ENCODE peak calls at places on chromosomes 12 and 14, in six cellular contexts. C is hepatic stellate cell, T is pulmonary artery endothelial cell, G is occipital lobe, E is colonic mucosa, Q is AG08395. V is an unnamed sample.

GRCh38 chr14:96095581-96096476 is 56.7 kb downstream of the C14orf132 start:
- DNase-seq in C (peak; percentile 88), T (no peak), G (no peak), E (peak; percentile 40), Q (peak; percentile 60), V (peak; percentile 37)

GRCh38 chr12:72077111-72077820 is 138.6 kb downstream of the TPH2 start:
- DNase-seq in C (no peak), T (no peak), G (no peak), E (no peak), Q (no peak), V (no peak)

GRCh38 chr12:65163755-65164154 is 5.6 kb upstream of the LEMD3 start:
- DNase-seq in C (no peak), T (no peak), G (no peak), E (no peak), Q (no peak), V (no peak)

GRCh38 chr14:25349269-25349668 is 299.3 kb upstream of the STXBP6 start:
- DNase-seq in C (no peak), T (no peak), G (peak; percentile 49), E (no peak), Q (no peak), V (no peak)

GRCh38 chr12:5910790-5911548 is 34.1 kb downstream of the ANO2 start:
- DNase-seq in C (no peak), T (no peak), G (no peak), E (no peak), Q (no peak), V (no peak)

GRCh38 chr14:80213602-80214001 is 2.3 kb upstream of the DIO2 start:
- DNase-seq in C (peak; percentile 31), T (peak; percentile 1), G (no peak), E (peak; percentile 43), Q (peak; percentile 74), V (peak; percentile 24)

GRCh38 chr12:117236456-117237001 is 46.3 kb upstream of the FBXO21 start:
- DNase-seq in C (peak; percentile 36), T (no peak), G (peak; percentile 52), E (peak; percentile 85), Q (peak; percentile 71), V (peak; percentile 78)

GRCh38 chr12:54147186-54147585 is 41.6 kb downstream of the SMUG1 start:
- DNase-seq in C (no peak), T (no peak), G (no peak), E (no peak), Q (peak; percentile 45), V (no peak)

GRCh38 chr12:101793401-101793800 is 37.4 kb downstream of the GNPTAB start:
- DNase-seq in C (peak; percentile 37), T (no peak), G (no peak), E (no peak), Q (peak; percentile 68), V (no peak)

GRCh38 chr12:38998887-38999482 is 93.6 kb upstream of the CPNE8 start:
- DNase-seq in C (no peak), T (no peak), G (no peak), E (no peak), Q (no peak), V (no peak)

GRCh38 chr12:124683330-124683662 is 115.9 kb upstream of the NCOR2 start:
- DNase-seq in C (no peak), T (no peak), G (no peak), E (peak; percentile 49), Q (no peak), V (no peak)

GRCh38 chr12:2374092-2374740 is 321.4 kb downstream of the CACNA1C start:
- DNase-seq in C (no peak), T (no peak), G (no peak), E (no peak), Q (peak; percentile 72), V (no peak)

GRCh38 chr12:115404761-115405470 is 720.9 kb upstream of the TBX3 start:
- DNase-seq in C (peak; percentile 35), T (peak; percentile 41), G (no peak), E (no peak), Q (peak; percentile 83), V (no peak)

GRCh38 chr14:56044196-56044595 is 74.0 kb upstream of the PELI2 start:
- DNase-seq in C (no peak), T (no peak), G (no peak), E (no peak), Q (no peak), V (no peak)

GRCh38 chr14:103880986-103881926 is 33.9 kb upstream of the PPP1R13B start:
- DNase-seq in C (no peak), T (no peak), G (no peak), E (no peak), Q (no peak), V (peak; percentile 93)

GRCh38 chr12:109910969-109911348 is 10.9 kb downstream of the TCHP start:
- DNase-seq in C (peak; percentile 57), T (no peak), G (no peak), E (no peak), Q (peak; percentile 45), V (no peak)

GRCh38 chr14:105271224-105271890 is 23.0 kb downstream of the BTBD6 start:
- DNase-seq in C (no peak), T (no peak), G (no peak), E (no peak), Q (no peak), V (peak; percentile 95)

GRCh38 chr12:3047961-3048360 is 29.2 kb upstream of the TSPAN9 start:
- DNase-seq in C (no peak), T (no peak), G (no peak), E (no peak), Q (no peak), V (no peak)

GRCh38 chr14:57833304-57833703 is 32.6 kb downstream of the SLC35F4 start:
- DNase-seq in C (no peak), T (peak; percentile 19), G (peak; percentile 3), E (no peak), Q (peak; percentile 81), V (peak; percentile 38)

GRCh38 chr14:99230271-99231141 is 41.5 kb downstream of the BCL11B start:
- DNase-seq in C (no peak), T (no peak), G (no peak), E (no peak), Q (peak; percentile 47), V (peak; percentile 13)

GRCh38 chr12:47156167-47156736 is 76.5 kb upstream of the AMIGO2 start:
- DNase-seq in C (no peak), T (peak; percentile 22), G (no peak), E (no peak), Q (no peak), V (peak; percentile 84)

GRCh38 chr14:67722293-67722692 is 20.6 kb downstream of the RDH12 start:
- DNase-seq in C (peak; percentile 38), T (no peak), G (peak; percentile 71), E (no peak), Q (no peak), V (peak; percentile 62)

GRCh38 chr12:90974286-90974685 is 19.3 kb upstream of the CCER1 start:
- DNase-seq in C (no peak), T (no peak), G (no peak), E (no peak), Q (peak; percentile 53), V (no peak)

GRCh38 chr12:58502236-58502635 is 418.1 kb downstream of the LRIG3 start:
- DNase-seq in C (no peak), T (no peak), G (no peak), E (no peak), Q (no peak), V (peak; percentile 5)

GRCh38 chr12:2672863-2673262 is 121.9 kb upstream of the FKBP4 start:
- DNase-seq in C (no peak), T (no peak), G (no peak), E (no peak), Q (no peak), V (no peak)

GRCh38 chr14:86430807-86431206 is 900.9 kb downstream of the FLRT2 start:
- DNase-seq in C (no peak), T (no peak), G (no peak), E (no peak), Q (peak; percentile 6), V (no peak)

GRCh38 chr12:3200032-3200617 is 122.9 kb downstream of the TSPAN9 start:
- DNase-seq in C (peak; percentile 72), T (no peak), G (no peak), E (peak; percentile 22), Q (peak; percentile 54), V (peak; percentile 47)

GRCh38 chr12:67068773-67069450 is 200.2 kb upstream of the CAND1 start:
- DNase-seq in C (peak; percentile 14), T (no peak), G (no peak), E (peak; percentile 70), Q (peak; percentile 19), V (peak; percentile 49)

GRCh38 chr12:131803995-131804521 is 24.1 kb upstream of the MMP17 start:
- DNase-seq in C (peak; percentile 50), T (peak; percentile 22), G (no peak), E (no peak), Q (peak; percentile 72), V (no peak)

GRCh38 chr14:34794941-34795340 is 80.2 kb downstream of the BAZ1A start:
- DNase-seq in C (no peak), T (no peak), G (no peak), E (no peak), Q (no peak), V (no peak)

GRCh38 chr14:104322531-104323466 is 184.4 kb downstream of the KIF26A start:
- DNase-seq in C (no peak), T (no peak), G (no peak), E (peak; percentile 17), Q (no peak), V (no peak)